ENCODE peak calls at places on chromosomes 12 and 14, in ten cellular contexts. B, P, Y, F, C, X, N, D, U and O are unnamed samples.

GRCh38 chr12:185197-185955 is 28.6 kb downstream of the SLC6A12 start:
- DNase-seq in B (no peak), P (no peak), Y (no peak), F (no peak), C (no peak), X (no peak), N (no peak), D (no peak), U (no peak), O (no peak)

GRCh38 chr14:71004481-71004880 is 97.2 kb downstream of the PCNX1 start:
- DNase-seq in B (no peak), P (no peak), Y (no peak), F (no peak), C (no peak), X (no peak), N (no peak), D (no peak), U (peak), O (no peak)

GRCh38 chr12:42589465-42590323 is at the start of gene PRICKLE1:
- DNase-seq in B (no peak), P (peak), Y (peak), F (no peak), C (peak), X (peak), N (peak), D (no peak), U (peak), O (peak)

GRCh38 chr12:64480148-64480547 is 28.2 kb downstream of the TBK1 start:
- DNase-seq in B (peak), P (no peak), Y (no peak), F (no peak), C (peak), X (peak), N (no peak), D (no peak), U (peak), O (peak)

GRCh38 chr12:1099158-1099557 is 108.1 kb downstream of the ERC1 start:
- DNase-seq in B (no peak), P (no peak), Y (no peak), F (no peak), C (no peak), X (no peak), N (no peak), D (no peak), U (no peak), O (no peak)

GRCh38 chr14:56975521-56975920 is 165.2 kb upstream of the OTX2 start:
- DNase-seq in B (peak), P (no peak), Y (no peak), F (no peak), C (no peak), X (no peak), N (no peak), D (no peak), U (no peak), O (no peak)

GRCh38 chr12:81520064-81520945 is 238.8 kb downstream of the PPFIA2 start:
- DNase-seq in B (no peak), P (no peak), Y (no peak), F (no peak), C (no peak), X (no peak), N (no peak), D (no peak), U (peak), O (no peak)

GRCh38 chr12:70989232-70989631 is 68.7 kb upstream of the PTPRR start:
- DNase-seq in B (no peak), P (no peak), Y (no peak), F (no peak), C (peak), X (no peak), N (no peak), D (no peak), U (peak), O (peak)

GRCh38 chr14:67429651-67430205 is 17.8 kb upstream of the PLEK2 start:
- DNase-seq in B (no peak), P (no peak), Y (no peak), F (no peak), C (no peak), X (no peak), N (no peak), D (no peak), U (no peak), O (peak)

GRCh38 chr12:113980537-113981337 is 14.6 kb upstream of the RBM19 start:
- DNase-seq in B (peak), P (peak), Y (peak), F (peak), C (peak), X (peak), N (peak), D (peak), U (peak), O (peak)

GRCh38 chr14:94971750-94972149 is 185.6 kb downstream of the DICER1 start:
- DNase-seq in B (no peak), P (no peak), Y (no peak), F (no peak), C (peak), X (peak), N (peak), D (no peak), U (peak), O (peak)

GRCh38 chr14:69632752-69633151 is 21.4 kb downstream of the SUSD6 start:
- DNase-seq in B (no peak), P (no peak), Y (no peak), F (no peak), C (no peak), X (no peak), N (no peak), D (no peak), U (no peak), O (no peak)

GRCh38 chr12:57810450-57810849 is 8.1 kb downstream of the AVIL start:
- DNase-seq in B (peak), P (no peak), Y (no peak), F (no peak), C (peak), X (peak), N (no peak), D (no peak), U (peak), O (peak)

GRCh38 chr12:77131977-77132490 is 66.7 kb upstream of the E2F7 start:
- DNase-seq in B (peak), P (no peak), Y (no peak), F (no peak), C (no peak), X (no peak), N (no peak), D (no peak), U (no peak), O (no peak)

GRCh38 chr12:75548879-75549278 is 37.5 kb upstream of the KRR1 start:
- DNase-seq in B (no peak), P (no peak), Y (no peak), F (no peak), C (no peak), X (no peak), N (no peak), D (no peak), U (no peak), O (no peak)

GRCh38 chr14:68649461-68650189 is 143.2 kb downstream of the ZFP36L1 start:
- DNase-seq in B (no peak), P (no peak), Y (peak), F (no peak), C (peak), X (peak), N (no peak), D (no peak), U (peak), O (peak)

GRCh38 chr14:56150018-56150417 is 31.8 kb downstream of the PELI2 start:
- DNase-seq in B (no peak), P (no peak), Y (no peak), F (no peak), C (no peak), X (no peak), N (no peak), D (no peak), U (no peak), O (no peak)

GRCh38 chr14:94237983-94238382 is 55.1 kb downstream of the SERPINA10 start:
- DNase-seq in B (no peak), P (no peak), Y (no peak), F (no peak), C (no peak), X (no peak), N (no peak), D (no peak), U (no peak), O (no peak)

GRCh38 chr12:112167728-112168525 is 42.6 kb downstream of the TRAFD1 start:
- DNase-seq in B (no peak), P (no peak), Y (peak), F (no peak), C (no peak), X (no peak), N (no peak), D (no peak), U (no peak), O (no peak)

GRCh38 chr12:65685514-65685913 is 138.8 kb upstream of the HMGA2 start:
- DNase-seq in B (peak), P (peak), Y (no peak), F (peak), C (peak), X (no peak), N (no peak), D (no peak), U (peak), O (peak)

GRCh38 chr12:86914716-86915115 is 658.5 kb upstream of the MGAT4C start:
- DNase-seq in B (peak), P (peak), Y (peak), F (no peak), C (peak), X (peak), N (no peak), D (no peak), U (peak), O (peak)

GRCh38 chr14:79543966-79544365 is 667.3 kb downstream of the DIO2 start:
- DNase-seq in B (peak), P (peak), Y (peak), F (no peak), C (peak), X (peak), N (no peak), D (no peak), U (peak), O (no peak)

GRCh38 chr12:31959051-31959700 is at the start of gene RESF1:
- DNase-seq in B (peak), P (peak), Y (peak), F (peak), C (peak), X (peak), N (peak), D (peak), U (peak), O (peak)

GRCh38 chr14:24609667-24610344 is at the start of gene GZMH:
- DNase-seq in B (no peak), P (no peak), Y (no peak), F (no peak), C (no peak), X (no peak), N (no peak), D (no peak), U (no peak), O (no peak)

GRCh38 chr14:52473557-52473956 is 78.7 kb downstream of the TXNDC16 start:
- DNase-seq in B (peak), P (no peak), Y (no peak), F (peak), C (peak), X (peak), N (no peak), D (no peak), U (peak), O (peak)
- TF ChIP-seq CTCF in B (peak), P (no peak), Y (peak), F (peak), C (peak), X (no peak), N (no peak), D (peak), U (peak), O (peak)

GRCh38 chr12:91178139-91178561 is 4.5 kb downstream of the DCN start:
- DNase-seq in B (peak), P (no peak), Y (peak), F (peak), C (peak), X (peak), N (no peak), D (no peak), U (peak), O (peak)
- H3K4me3 ChIP-seq in B (no peak), P (peak), Y (no peak), F (peak), C (peak), X (no peak), N (no peak), D (no peak), U (peak), O (peak)

DNA sequence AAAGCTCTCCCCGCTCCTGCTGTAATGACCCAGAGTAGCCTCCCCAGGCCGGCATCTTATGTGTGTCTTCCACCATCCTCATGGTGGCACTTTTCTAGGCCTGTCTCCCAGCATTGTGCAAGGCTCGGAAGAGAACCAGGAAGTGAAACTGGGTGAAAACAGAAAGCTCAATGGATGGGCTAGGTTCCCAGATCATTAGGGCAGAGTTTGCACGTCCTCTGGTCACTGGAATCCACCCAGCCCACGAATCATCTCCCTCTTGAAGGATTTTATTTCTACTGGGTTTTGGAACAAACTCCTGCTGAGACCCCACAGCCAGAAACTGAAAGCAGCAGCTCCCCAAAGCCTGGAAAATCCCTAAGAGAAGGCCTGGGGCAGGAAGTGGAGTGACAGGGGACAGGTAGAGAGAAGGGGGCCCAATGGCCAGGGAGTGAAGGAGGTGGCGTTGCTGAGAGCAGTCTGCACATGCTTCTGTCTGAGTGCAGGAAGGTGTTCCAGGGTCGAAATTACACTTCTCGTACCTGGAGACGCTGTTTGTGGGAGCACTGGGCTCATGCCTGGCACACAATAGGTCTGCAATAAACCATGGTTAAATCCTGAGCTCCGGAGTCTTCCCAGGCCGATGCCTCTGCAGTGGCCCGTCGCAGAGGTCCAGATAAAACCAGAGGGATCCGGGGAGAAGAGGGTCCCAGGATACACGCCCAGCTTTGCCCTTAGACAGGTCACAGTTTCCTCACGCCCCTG is 15.6 kb downstream of the ACVRL1 start:
- DNase-seq in B (no peak), P (no peak), Y (no peak), F (peak), C (peak), X (peak), N (peak), D (no peak), U (peak), O (peak)
- TF ChIP-seq CTCF in B (no peak), P (no peak), Y (no peak), F (no peak), C (peak), X (no peak), N (no peak), D (no peak), U (no peak), O (peak)

GRCh38 chr12:53201639-53202038 is 5.4 kb downstream of the ITGB7 start:
- DNase-seq in B (no peak), P (no peak), Y (no peak), F (no peak), C (no peak), X (no peak), N (no peak), D (no peak), U (no peak), O (no peak)

GRCh38 chr12:53207042-53207441 is at the start of gene ITGB7:
- DNase-seq in B (no peak), P (no peak), Y (peak), F (no peak), C (no peak), X (no peak), N (no peak), D (no peak), U (no peak), O (no peak)

GRCh38 chr12:53205747-53206146 is 1.3 kb downstream of the ITGB7 start:
- DNase-seq in B (peak), P (peak), Y (peak), F (no peak), C (peak), X (peak), N (peak), D (no peak), U (peak), O (peak)

GRCh38 chr12:53201170-53201541 is 5.9 kb downstream of the ITGB7 start:
- DNase-seq in B (no peak), P (no peak), Y (no peak), F (no peak), C (no peak), X (peak), N (no peak), D (no peak), U (no peak), O (peak)

DNA sequence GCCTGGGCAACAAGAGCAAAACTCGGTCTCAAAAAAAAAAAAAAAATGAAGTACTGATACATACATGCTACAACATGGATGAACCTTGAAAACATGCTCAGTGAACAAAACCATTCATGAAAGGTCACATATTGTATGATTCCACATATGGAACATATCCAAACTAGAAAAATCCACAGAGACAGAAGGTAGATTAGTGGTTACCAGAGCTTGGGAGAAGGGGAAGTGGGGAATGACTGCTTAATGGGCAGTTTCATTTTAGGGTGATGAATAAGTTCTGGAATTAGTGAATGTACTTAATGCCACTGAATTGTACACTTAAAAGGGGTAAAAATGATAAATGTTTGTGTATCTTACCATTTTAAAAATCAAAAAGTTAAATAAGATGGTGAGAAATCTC is 2.7 kb downstream of the ITGB7 start:
- DNase-seq in B (no peak), P (no peak), Y (no peak), F (no peak), C (no peak), X (no peak), N (no peak), D (no peak), U (no peak), O (no peak)
- H3K4me3 ChIP-seq in B (no peak), P (no peak), Y (no peak), F (no peak), C (no peak), X (no peak), N (no peak), D (no peak), U (no peak), O (no peak)